ENCODE peak calls at places on chromosomes 13 and 19, in four cellular contexts. C, L, O and K are unnamed samples.

GRCh38 chr19:35722897-35723296 is 5.1 kb downstream of the KMT2B start:
- DNase-seq in O (no peak), C (no peak), L (no peak), K (no peak)

GRCh38 chr13:40271511-40271910 is 394.9 kb downstream of the FOXO1 start:
- DNase-seq in O (no peak), C (no peak), L (no peak), K (peak; percentile 78)

GRCh38 chr13:31945202-31945978 is 86.2 kb upstream of the FRY start:
- DNase-seq in L (no peak), C (no peak), O (no peak), K (peak; percentile 79)

GRCh38 chr13:85729296-85729695 is 69.9 kb downstream of the SLITRK6 start:
- DNase-seq in O (no peak), C (no peak), L (no peak), K (no peak)

GRCh38 chr19:3163230-3163886 is 15.2 kb upstream of the S1PR4 start:
- DNase-seq in L (peak; percentile 70), O (peak; percentile 90), C (peak; percentile 75), K (peak; percentile 87)

GRCh38 chr19:3785464-3785937 is 680 bp downstream of the MATK start:
- DNase-seq in O (peak; percentile 77), L (no peak), C (no peak), K (no peak)

GRCh38 chr19:11168568-11168967 is 13.0 kb upstream of the SPC24 start:
- DNase-seq in O (no peak), L (no peak), C (no peak), K (no peak)

GRCh38 chr13:67619346-67619745 is 389.2 kb upstream of the PCDH9 start:
- DNase-seq in O (no peak), L (no peak), C (no peak), K (no peak)

GRCh38 chr19:10105241-10106099 is 692 bp upstream of the PPAN start:
- DNase-seq in L (no peak), C (peak; percentile 61), O (peak; percentile 11), K (no peak)

GRCh38 chr13:69243366-69243765 is 864.3 kb upstream of the ATXN8OS start:
- DNase-seq in O (no peak), L (no peak), C (no peak), K (peak; percentile 51)

GRCh38 chr13:33728271-33729037 is 89.5 kb upstream of the RFC3 start:
- DNase-seq in C (no peak), L (no peak), O (no peak), K (peak; percentile 12)

GRCh38 chr13:90414691-90415596 is 932.5 kb upstream of the MIR17HG start:
- DNase-seq in C (no peak), O (no peak), L (no peak), K (peak; percentile 23)

GRCh38 chr13:96851856-96852255 is 142.4 kb downstream of the OXGR1 start:
- DNase-seq in C (no peak), L (no peak), O (no peak), K (no peak)

GRCh38 chr19:55670280-55671053 is 4.6 kb upstream of the EPN1 start:
- DNase-seq in L (peak; percentile 25), O (peak; percentile 30), C (no peak), K (peak; percentile 35)

GRCh38 chr19:7516878-7517277 is 975 bp downstream of the ZNF358 start:
- DNase-seq in O (no peak), L (no peak), C (no peak), K (no peak)

GRCh38 chr13:48333976-48334375 is 30.4 kb downstream of the RB1 start:
- DNase-seq in O (no peak), L (no peak), C (no peak), K (no peak)

GRCh38 chr13:30412351-30412750 is 9.9 kb upstream of the UBE2L5 start:
- DNase-seq in L (no peak), C (no peak), O (no peak), K (no peak)

GRCh38 chr19:4524808-4525562 is 6.7 kb upstream of the PLIN4 start:
- DNase-seq in L (peak; percentile 35), C (peak; percentile 71), O (peak; percentile 65), K (peak; percentile 82)

GRCh38 chr13:75202981-75203380 is 279.0 kb downstream of the TBC1D4 start:
- DNase-seq in O (no peak), C (no peak), L (no peak), K (no peak)

GRCh38 chr19:35135389-35135909 is 590 bp upstream of the LGI4 start:
- DNase-seq in C (peak; percentile 64), L (no peak), O (peak; percentile 93), K (peak; percentile 74)

GRCh38 chr19:47284324-47284899 is 9.7 kb downstream of the INAFM1 start:
- DNase-seq in O (peak; percentile 42), L (peak; percentile 28), C (peak; percentile 46), K (peak; percentile 47)

GRCh38 chr19:8005534-8006256 is at the start of gene ELAVL1:
- DNase-seq in C (peak; percentile 87), L (peak; percentile 89), O (peak; percentile 95), K (peak; percentile 90)

GRCh38 chr13:20035130-20035529 is 76.6 kb downstream of the ZMYM2 start:
- DNase-seq in L (no peak), C (no peak), O (peak; percentile 5), K (no peak)

GRCh38 chr13:35630551-35631275 is 154.2 kb upstream of the MAB21L1 start:
- DNase-seq in O (peak; percentile 11), L (peak; percentile 15), C (no peak), K (peak; percentile 59)

GRCh38 chr13:87120476-87120875 is 550.7 kb upstream of the SLITRK5 start:
- DNase-seq in O (no peak), C (no peak), L (no peak), K (no peak)

GRCh38 chr13:98938801-98939200 is 39.1 kb downstream of the DOCK9 start:
- DNase-seq in C (no peak), L (no peak), O (no peak), K (peak; percentile 77)

GRCh38 chr19:15934332-15935078 is at the start of gene CYP4F11:
- DNase-seq in C (no peak), L (no peak), O (no peak), K (peak; percentile 42)

GRCh38 chr19:19635313-19635702 is 7.3 kb upstream of the LPAR2 start:
- DNase-seq in C (no peak), L (no peak), O (no peak), K (no peak)

GRCh38 chr19:50861025-50861424 is 6.3 kb downstream of the KLK3 start:
- DNase-seq in L (no peak), C (no peak), O (no peak), K (no peak)

GRCh38 chr13:106089251-106089940 is 446.1 kb downstream of the EFNB2 start:
- DNase-seq in O (no peak), C (no peak), L (no peak), K (no peak)

GRCh38 chr19:51784922-51785690 is 9.9 kb upstream of the FPR3 start:
- DNase-seq in C (no peak), L (no peak), O (no peak), K (no peak)

GRCh38 chr19:44212865-44213346 is 574 bp downstream of the ZNF227 start:
- DNase-seq in O (peak; percentile 18), L (no peak), C (no peak), K (peak; percentile 30)

GRCh38 chr13:107254392-107254791 is 686.5 kb upstream of the ARGLU1 start:
- DNase-seq in C (no peak), L (no peak), O (no peak), K (no peak)

GRCh38 chr19:52703917-52704316 is 30.9 kb downstream of the ZNF611 start:
- DNase-seq in O (no peak), C (no peak), L (no peak), K (no peak)

GRCh38 chr13:44313674-44314073 is 60.0 kb upstream of the SERP2 start:
- DNase-seq in L (no peak), O (no peak), C (no peak), K (peak; percentile 52)

GRCh38 chr19:42150353-42150752 is 18.1 kb upstream of the POU2F2 start:
- DNase-seq in C (no peak), L (no peak), O (no peak), K (no peak)

GRCh38 chr13:66886248-66886647 is 343.9 kb downstream of the PCDH9 start:
- DNase-seq in C (no peak), O (no peak), L (no peak), K (no peak)

GRCh38 chr19:1417681-1418493 is 10.5 kb downstream of the DAZAP1 start:
- DNase-seq in O (no peak), C (no peak), L (no peak), K (peak; percentile 27)

GRCh38 chr13:109840893-109841287 is 54.5 kb upstream of the IRS2 start:
- DNase-seq in L (no peak), C (no peak), O (no peak), K (peak; percentile 72)
- H3K4me3 ChIP-seq in L (no peak overlapping the region), C (no peak overlapping the region), O (no peak overlapping the region), K (no peak overlapping the region)

DNA sequence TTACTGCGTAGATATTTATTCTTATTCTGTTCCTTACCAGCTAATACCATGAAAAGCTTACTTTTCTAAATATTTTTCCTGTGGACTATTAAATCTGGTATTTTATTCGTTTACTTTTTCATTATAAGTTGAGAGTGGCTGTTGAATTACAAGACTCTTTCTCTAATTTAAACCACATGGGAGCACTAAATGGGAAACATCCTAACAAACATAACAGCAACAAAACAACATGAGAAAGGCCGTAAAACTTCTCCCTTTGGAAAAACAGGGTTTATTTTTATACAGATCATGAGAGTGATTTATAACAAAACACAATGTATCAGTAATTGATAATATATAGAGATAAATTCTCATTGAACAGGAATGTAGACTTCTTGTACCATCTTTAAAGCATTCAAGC is 1592.1 kb downstream of the EFNB2 start:
- DNase-seq in O (no peak), C (no peak), L (no peak), K (no peak)
- H3K9me3 ChIP-seq in O (no peaks in the 10 kb centered on the region), C (no peaks in the 10 kb centered on the region), L (no peaks in the 10 kb centered on the region), K (no peaks in the 10 kb centered on the region)

GRCh38 chr19:14366529-14366928 is 14.7 kb upstream of the ADGRE5 start:
- DNase-seq in C (peak; percentile 93), L (no peak), O (peak; percentile 77), K (peak; percentile 72)
- H3K4me1 ChIP-seq in C (peaks cover 81% of the 10 kb centered on the region), L (peaks cover 8% of the 10 kb centered on the region), O (peaks cover 44% of the 10 kb centered on the region), K (peaks cover 7% of the 10 kb centered on the region)

GRCh38 chr19:54211214-54211613 is 10.6 kb downstream of the RPS9 start:
- DNase-seq in L (no peak), C (no peak), O (no peak), K (no peak)
- H3K4me3 ChIP-seq in L (no peak overlapping the region), C (no peak overlapping the region), O (no peak overlapping the region), K (no peak overlapping the region)